ENCODE peak calls at places on chromosome 5, in six cellular contexts. B, D, N, Z, I and X are unnamed samples.
A peak's percentile ranks its signal among the peaks of the same experiment; 100 is the strongest.

GRCh38 chr5:163165277-163165676 is 272.1 kb upstream of the CCNG1 start:
- DNase-seq in B (no peak), D (no peak), N (no peak), Z (no peak), I (no peak), X (no peak)

GRCh38 chr5:77630246-77631165 is 8.0 kb downstream of the OTP start:
- DNase-seq in B (peak; percentile 74), D (no peak), N (peak; percentile 75), Z (no peak), I (no peak), X (no peak)

GRCh38 chr5:105931782-105932489 is 1738.8 kb downstream of the EFNA5 start:
- DNase-seq in B (no peak), D (no peak), N (no peak), Z (peak; percentile 80), I (no peak), X (no peak)

GRCh38 chr5:81552844-81553569 is 159.1 kb upstream of the ACOT12 start:
- DNase-seq in B (no peak), D (no peak), N (no peak), Z (peak; percentile 3), I (no peak), X (no peak)

GRCh38 chr5:83450183-83450839 is 21.2 kb upstream of the VCAN start:
- DNase-seq in B (no peak), D (no peak), N (no peak), Z (peak; percentile 9), I (no peak), X (no peak)

GRCh38 chr5:163565931-163566608 is 60.7 kb downstream of the MAT2B start:
- DNase-seq in B (peak; percentile 68), D (peak; percentile 13), N (peak; percentile 34), Z (peak; percentile 18), I (no peak), X (peak; percentile 9)

GRCh38 chr5:173670130-173670591 is 53.7 kb upstream of the BOD1 start:
- DNase-seq in B (no peak), D (no peak), N (no peak), Z (peak; percentile 59), I (no peak), X (no peak)

GRCh38 chr5:163809480-163809879 is 304.1 kb downstream of the MAT2B start:
- DNase-seq in B (no peak), D (no peak), N (no peak), Z (peak; percentile 28), I (no peak), X (no peak)

GRCh38 chr5:173320259-173320658 is 8.0 kb downstream of the STC2 start:
- DNase-seq in B (no peak), D (no peak), N (no peak), Z (no peak), I (no peak), X (no peak)

GRCh38 chr5:140345919-140346347 is 470 bp downstream of the HBEGF start:
- DNase-seq in B (no peak), D (no peak), N (peak; percentile 73), Z (peak; percentile 70), I (peak; percentile 56), X (no peak)

GRCh38 chr5:5291357-5291756 is 131.1 kb upstream of the ICE1 start:
- DNase-seq in B (no peak), D (no peak), N (no peak), Z (peak; percentile 16), I (no peak), X (no peak)

GRCh38 chr5:73709536-73710129 is 83.6 kb downstream of the ARHGEF28 start:
- DNase-seq in B (no peak), D (no peak), N (no peak), Z (peak; percentile 69), I (no peak), X (no peak)

GRCh38 chr5:172170251-172170701 is 17.7 kb downstream of the STK10 start:
- DNase-seq in B (no peak), D (no peak), N (no peak), Z (no peak), I (no peak), X (no peak)

GRCh38 chr5:97427235-97427634 is 244.2 kb upstream of the RIOK2 start:
- DNase-seq in B (no peak), D (no peak), N (no peak), Z (no peak), I (no peak), X (no peak)